ENCODE peak calls at places on chromosome 2, in ten cellular contexts. F is bronchial epithelial cell, R is fibroblast of pulmonary artery, C is skeletal muscle cell, B is A673, Y is cardiac muscle cell, H is ovary, W is fibroblast of the aortic adventitia, Z is HCT116, A is HFF-Myc. O is an unnamed sample.

GRCh38 chr2:42095923-42096408 is 48.1 kb downstream of the PKDCC start:
- DNase-seq in F (peak), R (peak), C (no peak), B (peak), Y (peak), H (peak), W (peak), Z (peak), A (peak), O (peak)

GRCh38 chr2:40240067-40240466 is 211.8 kb downstream of the SLC8A1 start:
- DNase-seq in F (peak), R (peak), C (peak), B (peak), Y (no peak), H (peak), W (peak), Z (no peak), A (peak), O (no peak)

GRCh38 chr2:151051584-151052220 is 210.0 kb downstream of the RBM43 start:
- DNase-seq in F (peak), R (peak), C (no peak), B (peak), Y (peak), H (no peak), W (peak), Z (peak), A (no peak), O (peak)

GRCh38 chr2:85888020-85888744 is 608 bp downstream of the ST3GAL5 start:
- DNase-seq in F (no peak), R (peak), C (no peak), B (peak), Y (peak), H (no peak), W (peak), Z (no peak), A (no peak), O (no peak)

GRCh38 chr2:86541282-86541681 is 22.0 kb downstream of the CHMP3 start:
- DNase-seq in F (no peak), R (peak), C (no peak), B (no peak), Y (no peak), H (no peak), W (peak), Z (no peak), A (no peak), O (no peak)

GRCh38 chr2:217314021-217314460 is 454.2 kb upstream of the TNP1 start:
- DNase-seq in F (no peak), R (no peak), C (no peak), B (peak), Y (no peak), H (no peak), W (no peak), Z (no peak), A (peak), O (peak)

GRCh38 chr2:128607981-128608506 is 289.4 kb upstream of the HS6ST1 start:
- DNase-seq in F (no peak), R (no peak), C (no peak), B (peak), Y (no peak), H (no peak), W (no peak), Z (no peak), A (no peak), O (no peak)

GRCh38 chr2:16320716-16321115 is 344.9 kb downstream of the CYRIA start:
- DNase-seq in F (no peak), R (no peak), C (no peak), B (no peak), Y (no peak), H (no peak), W (no peak), Z (no peak), A (no peak), O (no peak)

GRCh38 chr2:8421658-8422499 is 260.0 kb upstream of the ID2 start:
- DNase-seq in F (no peak), R (no peak), C (no peak), B (no peak), Y (no peak), H (no peak), W (no peak), Z (no peak), A (no peak), O (no peak)

GRCh38 chr2:42756150-42756549 is 7.8 kb downstream of the OXER1 start:
- DNase-seq in F (no peak), R (no peak), C (no peak), B (no peak), Y (no peak), H (no peak), W (no peak), Z (no peak), A (no peak), O (no peak)

GRCh38 chr2:1132328-1132964 is 181.8 kb downstream of the SNTG2 start:
- DNase-seq in F (no peak), R (no peak), C (no peak), B (no peak), Y (no peak), H (no peak), W (no peak), Z (no peak), A (no peak), O (no peak)

GRCh38 chr2:47403829-47404228 is 873 bp downstream of the MSH2 start:
- DNase-seq in F (no peak), R (no peak), C (no peak), B (peak), Y (no peak), H (no peak), W (no peak), Z (no peak), A (no peak), O (no peak)

GRCh38 chr2:28310107-28310506 is 82.6 kb upstream of the FOSL2 start:
- DNase-seq in F (no peak), R (no peak), C (no peak), B (no peak), Y (no peak), H (no peak), W (no peak), Z (no peak), A (no peak), O (no peak)

GRCh38 chr2:224369028-224369632 is 32.8 kb downstream of the FAM124B start:
- DNase-seq in F (peak), R (peak), C (no peak), B (peak), Y (peak), H (no peak), W (peak), Z (peak), A (no peak), O (no peak)

GRCh38 chr2:168601739-168602138 is 145.7 kb downstream of the CERS6 start:
- DNase-seq in F (no peak), R (no peak), C (no peak), B (no peak), Y (no peak), H (no peak), W (no peak), Z (no peak), A (no peak), O (no peak)

GRCh38 chr2:168192839-168193616 is 54.4 kb downstream of the STK39 start:
- DNase-seq in F (peak), R (peak), C (no peak), B (peak), Y (no peak), H (no peak), W (no peak), Z (no peak), A (no peak), O (no peak)

GRCh38 chr2:46779447-46779941 is 136.1 kb downstream of the MCFD2 start:
- DNase-seq in F (peak), R (peak), C (no peak), B (no peak), Y (no peak), H (no peak), W (peak), Z (no peak), A (no peak), O (peak)

GRCh38 chr2:240782886-240783818 is 36.9 kb downstream of the KIF1A start:
- DNase-seq in F (no peak), R (no peak), C (no peak), B (no peak), Y (no peak), H (no peak), W (no peak), Z (no peak), A (no peak), O (no peak)

GRCh38 chr2:215171151-215171550 is 32.7 kb upstream of the ABCA12 start:
- DNase-seq in F (peak), R (peak), C (no peak), B (peak), Y (no peak), H (no peak), W (peak), Z (no peak), A (no peak), O (no peak)
- H3K4me3 ChIP-seq in F (no peak), R (peak), C (peak), B (no peak), Y (no peak), H (no peak), W (peak), Z (no peak), A (no peak), O (no peak)

GRCh38 chr2:38682008-38682575 is 16.2 kb downstream of the GALM start:
- DNase-seq in F (no peak), R (no peak), C (no peak), B (no peak), Y (no peak), H (no peak), W (no peak), Z (no peak), A (no peak), O (no peak)

GRCh38 chr2:38685116-38685735 is 19.3 kb downstream of the GALM start:
- DNase-seq in F (peak), R (peak), C (peak), B (no peak), Y (no peak), H (no peak), W (peak), Z (no peak), A (no peak), O (no peak)

DNA sequence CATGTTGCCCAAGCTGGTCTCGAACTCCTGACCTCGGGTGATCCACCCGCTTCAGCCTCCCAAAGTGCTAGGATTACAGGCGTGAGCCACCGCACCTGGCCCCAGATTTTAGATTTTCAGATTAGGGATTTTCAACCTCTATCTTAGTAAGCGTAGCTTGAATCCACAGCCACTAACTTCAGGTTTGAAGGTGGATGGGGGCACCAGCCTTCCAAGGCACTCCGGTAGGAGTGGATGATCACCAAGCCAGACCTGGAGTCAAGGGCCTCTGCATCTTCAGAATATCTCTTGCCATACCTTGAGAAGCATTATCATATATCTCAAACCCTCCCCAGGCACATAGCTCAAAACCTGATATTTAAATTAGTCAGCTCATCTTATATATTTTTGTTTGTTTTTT is 17.9 kb downstream of the GALM start:
- DNase-seq in F (no peak), R (no peak), C (no peak), B (no peak), Y (no peak), H (no peak), W (no peak), Z (no peak), A (no peak), O (no peak)
- H3K4me3 ChIP-seq in F (no peak), R (no peak), C (no peak), B (no peak), Y (no peak), H (no peak), W (no peak), Z (no peak), A (no peak), O (no peak)

GRCh38 chr2:120441744-120442471 is 96.0 kb downstream of the INHBB start:
- DNase-seq in F (peak), R (peak), C (no peak), B (no peak), Y (peak), H (no peak), W (peak), Z (no peak), A (no peak), O (peak)
- H3K4me3 ChIP-seq in F (peak), R (peak), C (peak), B (no peak), Y (peak), H (no peak), W (peak), Z (no peak), A (no peak), O (peak)

GRCh38 chr2:26540306-26540705 is 62.4 kb upstream of the OTOF start:
- DNase-seq in F (no peak), R (no peak), C (no peak), B (no peak), Y (peak), H (no peak), W (no peak), Z (no peak), A (no peak), O (no peak)

GRCh38 chr2:26542676-26543505 is 65.0 kb upstream of the OTOF start:
- DNase-seq in F (no peak), R (no peak), C (no peak), B (no peak), Y (no peak), H (no peak), W (no peak), Z (no peak), A (no peak), O (no peak)

GRCh38 chr2:26542194-26542455 is 64.2 kb upstream of the OTOF start:
- DNase-seq in F (no peak), R (no peak), C (no peak), B (no peak), Y (no peak), H (no peak), W (no peak), Z (no peak), A (no peak), O (no peak)

GRCh38 chr2:26541401-26542193 is 63.7 kb upstream of the OTOF start:
- DNase-seq in F (no peak), R (no peak), C (no peak), B (no peak), Y (no peak), H (no peak), W (no peak), Z (no peak), A (no peak), O (no peak)

GRCh38 chr2:26540977-26541376 is 63.1 kb upstream of the OTOF start:
- DNase-seq in F (no peak), R (no peak), C (no peak), B (no peak), Y (no peak), H (no peak), W (no peak), Z (no peak), A (no peak), O (no peak)
- H3K4me3 ChIP-seq in F (no peak), R (no peak), C (no peak), B (no peak), Y (no peak), H (no peak), W (no peak), Z (no peak), A (no peak), O (no peak)

GRCh38 chr2:12930382-12930781 is 213.6 kb downstream of the TRIB2 start:
- DNase-seq in F (no peak), R (no peak), C (no peak), B (peak), Y (no peak), H (no peak), W (no peak), Z (no peak), A (no peak), O (no peak)
- H3K4me3 ChIP-seq in F (no peak), R (no peak), C (no peak), B (no peak), Y (no peak), H (no peak), W (no peak), Z (no peak), A (no peak), O (no peak)

GRCh38 chr2:218895758-218896500 is 15.3 kb downstream of the WNT10A start:
- DNase-seq in F (no peak), R (no peak), C (no peak), B (no peak), Y (no peak), H (no peak), W (no peak), Z (no peak), A (no peak), O (no peak)

GRCh38 chr2:218896501-218897393 is 16.1 kb downstream of the WNT10A start:
- DNase-seq in F (peak), R (no peak), C (no peak), B (peak), Y (no peak), H (peak), W (no peak), Z (no peak), A (no peak), O (no peak)

GRCh38 chr2:218899147-218899546 is 18.5 kb downstream of the WNT10A start:
- DNase-seq in F (no peak), R (no peak), C (no peak), B (no peak), Y (no peak), H (peak), W (no peak), Z (no peak), A (no peak), O (no peak)

GRCh38 chr2:218898109-218898878 is 17.6 kb downstream of the WNT10A start:
- DNase-seq in F (no peak), R (peak), C (no peak), B (peak), Y (peak), H (peak), W (peak), Z (no peak), A (no peak), O (peak)

GRCh38 chr2:218897394-218898108 is 16.9 kb downstream of the WNT10A start:
- DNase-seq in F (no peak), R (no peak), C (no peak), B (no peak), Y (no peak), H (peak), W (no peak), Z (no peak), A (no peak), O (no peak)
- H3K4me3 ChIP-seq in F (no peak), R (no peak), C (no peak), B (peak), Y (no peak), H (no peak), W (no peak), Z (peak), A (no peak), O (no peak)

GRCh38 chr2:74575320-74575719 is 20.8 kb downstream of the DOK1 start:
- DNase-seq in F (no peak), R (no peak), C (no peak), B (no peak), Y (no peak), H (no peak), W (no peak), Z (no peak), A (no peak), O (no peak)

GRCh38 chr2:74572178-74572925 is 17.8 kb downstream of the DOK1 start:
- DNase-seq in F (no peak), R (no peak), C (no peak), B (no peak), Y (no peak), H (no peak), W (no peak), Z (no peak), A (no peak), O (no peak)

GRCh38 chr2:74576830-74577229 is 22.3 kb downstream of the DOK1 start:
- DNase-seq in F (no peak), R (peak), C (peak), B (no peak), Y (no peak), H (no peak), W (peak), Z (no peak), A (no peak), O (peak)

GRCh38 chr2:74576151-74576755 is 21.7 kb downstream of the DOK1 start:
- DNase-seq in F (no peak), R (no peak), C (no peak), B (no peak), Y (no peak), H (no peak), W (no peak), Z (no peak), A (peak), O (no peak)

GRCh38 chr2:74573747-74574562 is 19.4 kb downstream of the DOK1 start:
- DNase-seq in F (peak), R (peak), C (no peak), B (peak), Y (no peak), H (no peak), W (no peak), Z (no peak), A (peak), O (no peak)
- H3K4me3 ChIP-seq in F (no peak), R (peak), C (no peak), B (no peak), Y (no peak), H (no peak), W (no peak), Z (no peak), A (no peak), O (no peak)

GRCh38 chr2:177635696-177636095 is 243.1 kb downstream of the AGPS start:
- DNase-seq in F (no peak), R (no peak), C (no peak), B (no peak), Y (no peak), H (no peak), W (no peak), Z (no peak), A (no peak), O (no peak)
- H3K4me3 ChIP-seq in F (no peak), R (no peak), C (no peak), B (no peak), Y (no peak), H (no peak), W (no peak), Z (no peak), A (no peak), O (no peak)

GRCh38 chr2:197426723-197427122 is 8.1 kb downstream of the SF3B1 start:
- DNase-seq in F (no peak), R (no peak), C (no peak), B (no peak), Y (no peak), H (no peak), W (no peak), Z (no peak), A (no peak), O (no peak)
- H3K4me3 ChIP-seq in F (no peak), R (no peak), C (no peak), B (no peak), Y (no peak), H (no peak), W (no peak), Z (no peak), A (no peak), O (no peak)